ENCODE peak calls at places on chromosomes 6 and 20, in five cellular contexts. T is left ventricle myocardium inferior, O is right atrium auricular region, W is cardiac fibroblast, X is mesendoderm. C is an unnamed sample.

GRCh38 chr6:103122766-103123601 is 1729.5 kb downstream of the GRIK2 start:
- DNase-seq in X (peak; percentile 88), T (no peak), O (no peak), W (peak; percentile 34), C (peak; percentile 39)

GRCh38 chr6:34190504-34191122 is 44.7 kb upstream of the GRM4 start:
- DNase-seq in O (no peak), X (peak; percentile 50), T (no peak), W (no peak), C (no peak)

GRCh38 chr20:25319241-25320034 is 71.2 kb downstream of the ABHD12 start:
- DNase-seq in X (no peak), W (no peak), T (no peak), O (peak; percentile 54), C (no peak)

GRCh38 chr6:111600588-111601440 is 4.9 kb downstream of the TRAF3IP2 start:
- DNase-seq in O (no peak), W (no peak), T (no peak), X (no peak), C (no peak)

GRCh38 chr6:142845624-142846458 is 99.1 kb downstream of the HIVEP2 start:
- DNase-seq in X (peak; percentile 94), O (peak; percentile 83), T (peak; percentile 92), W (peak; percentile 94), C (no peak)

GRCh38 chr6:44530209-44530909 is 142.9 kb downstream of the CDC5L start:
- DNase-seq in T (no peak), O (no peak), W (no peak), X (no peak), C (no peak)

GRCh38 chr20:34145280-34145819 is 33.3 kb upstream of the EIF2S2 start:
- DNase-seq in X (no peak), T (no peak), O (no peak), W (no peak), C (no peak)

GRCh38 chr6:113994934-113995342 is 24.0 kb upstream of the HDAC2 start:
- DNase-seq in X (peak; percentile 96), O (no peak), W (peak; percentile 91), T (no peak), C (peak; percentile 71)

GRCh38 chr6:155126727-155127439 is 131.8 kb downstream of the TIAM2 start:
- DNase-seq in X (peak; percentile 88), W (peak; percentile 53), O (no peak), T (no peak), C (no peak)

GRCh38 chr6:12245763-12246720 is 44.1 kb upstream of the EDN1 start:
- DNase-seq in O (no peak), W (no peak), T (no peak), X (peak; percentile 81), C (no peak)

GRCh38 chr6:106360989-106361430 is 493 bp downstream of the CRYBG1 start:
- DNase-seq in T (no peak), X (peak; percentile 36), O (no peak), W (no peak), C (no peak)

GRCh38 chr20:10565922-10566897 is 107.6 kb downstream of the JAG1 start:
- DNase-seq in W (peak; percentile 73), T (no peak), O (no peak), X (no peak), C (no peak)

GRCh38 chr6:148438593-148438992 is 96.0 kb downstream of the SASH1 start:
- DNase-seq in W (peak; percentile 74), T (no peak), X (no peak), O (no peak), C (no peak)

GRCh38 chr20:17888044-17888443 is 80.5 kb downstream of the SNX5 start:
- DNase-seq in T (no peak), X (no peak), O (no peak), W (no peak), C (no peak)

GRCh38 chr6:143027058-143027457 is 33.6 kb upstream of the AIG1 start:
- DNase-seq in X (peak; percentile 69), O (no peak), T (peak; percentile 28), W (peak; percentile 51), C (peak; percentile 35)

GRCh38 chr20:36105731-36106226 is 48.8 kb upstream of the EPB41L1 start:
- DNase-seq in T (no peak), X (no peak), O (no peak), W (no peak), C (no peak)

GRCh38 chr6:7035837-7036249 is 71.9 kb upstream of the RREB1 start:
- DNase-seq in O (no peak), X (peak; percentile 44), W (no peak), T (no peak), C (peak; percentile 49)

GRCh38 chr6:157755752-157756411 is 67.2 kb upstream of the SNX9 start:
- DNase-seq in T (no peak), O (peak; percentile 30), W (no peak), X (no peak), C (no peak)

GRCh38 chr20:32476684-32477593 is 108.2 kb downstream of the NOL4L start:
- DNase-seq in T (peak; percentile 6), O (no peak), X (no peak), W (no peak), C (no peak)

GRCh38 chr20:10648651-10649050 is 25.1 kb downstream of the JAG1 start:
- DNase-seq in O (no peak), W (peak; percentile 39), T (no peak), X (peak; percentile 46), C (no peak)

GRCh38 chr20:35145141-35145564 is 2.0 kb downstream of the EDEM2 start:
- DNase-seq in O (no peak), W (peak; percentile 80), X (peak; percentile 69), T (no peak), C (peak; percentile 42)

GRCh38 chr6:10451828-10452509 is 37.1 kb upstream of the TFAP2A start:
- DNase-seq in O (no peak), T (no peak), X (peak; percentile 44), W (peak; percentile 91), C (no peak)

GRCh38 chr6:43979525-43979924 is 147.7 kb downstream of the MRPL14 start:
- DNase-seq in O (no peak), X (no peak), W (no peak), T (no peak), C (no peak)

GRCh38 chr20:8094415-8094818 is 37.6 kb upstream of the PLCB1 start:
- DNase-seq in W (peak; percentile 98), O (peak; percentile 93), X (peak; percentile 24), T (peak; percentile 67), C (no peak)

GRCh38 chr6:16450285-16450684 is 211.9 kb downstream of the GMPR start:
- DNase-seq in W (peak; percentile 71), X (no peak), O (no peak), T (no peak), C (no peak)

GRCh38 chr6:45566882-45567281 is 189.1 kb upstream of the SUPT3H start:
- DNase-seq in X (peak; percentile 96), T (no peak), W (peak; percentile 41), O (no peak), C (no peak)

GRCh38 chr20:6057704-6058103 is 3.8 kb upstream of the LRRN4 start:
- DNase-seq in T (no peak), W (no peak), X (no peak), O (no peak), C (peak; percentile 72)

DNA sequence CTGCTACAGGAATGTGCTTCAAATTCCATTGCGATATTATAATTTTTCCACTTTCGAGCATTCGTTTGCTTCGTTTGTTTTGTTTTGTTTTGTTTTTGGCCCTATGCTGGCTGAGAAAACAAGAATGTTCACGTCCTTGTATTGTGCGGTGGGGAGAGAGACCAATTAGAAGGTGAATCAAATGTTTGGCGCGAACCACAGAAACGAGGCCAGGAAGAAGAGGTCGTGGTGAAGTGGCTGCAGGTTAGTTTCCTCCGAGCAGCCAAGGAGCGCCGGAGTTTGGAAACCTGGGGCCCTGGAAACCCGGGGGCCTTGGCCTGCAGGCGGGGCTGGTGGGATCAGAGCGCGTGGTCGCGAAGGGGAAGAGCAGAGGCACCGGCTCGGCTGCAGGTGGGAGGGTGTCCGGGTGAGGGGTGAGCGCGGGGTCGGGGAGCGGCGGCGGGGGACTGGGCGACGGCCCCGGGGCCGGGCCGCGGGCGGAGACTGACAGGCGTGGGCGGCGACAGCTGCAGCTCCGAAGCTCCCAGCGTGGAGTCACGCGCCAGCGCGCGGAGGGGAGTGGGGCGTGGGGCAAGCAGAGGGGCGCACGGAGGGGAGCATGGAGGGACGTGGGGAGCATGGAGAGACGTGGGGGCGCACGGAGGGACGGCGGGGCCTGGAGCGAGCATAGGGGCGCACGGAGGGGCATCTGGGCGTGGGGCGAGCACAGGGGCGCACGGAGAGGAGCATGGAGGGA is 141.5 kb upstream of the PDE10A start:
- DNase-seq in W (peak; percentile 48), X (peak; percentile 21), O (no peak), T (peak; percentile 41), C (no peak)
- H3K4me3 ChIP-seq in W (peak overlapping the region; percentile 50), X (no peak overlapping the region), O (peak overlapping the region; percentile 15), T (peak overlapping the region; percentile 65), C (no peak overlapping the region)

GRCh38 chr6:116385911-116386310 is 15.2 kb downstream of the DSE start:
- DNase-seq in O (no peak), X (no peak), T (no peak), W (no peak), C (no peak)
- H3K4me3 ChIP-seq in O (no peak overlapping the region), X (no peak overlapping the region), T (no peak overlapping the region), W (no peak overlapping the region), C (no peak overlapping the region)

DNA sequence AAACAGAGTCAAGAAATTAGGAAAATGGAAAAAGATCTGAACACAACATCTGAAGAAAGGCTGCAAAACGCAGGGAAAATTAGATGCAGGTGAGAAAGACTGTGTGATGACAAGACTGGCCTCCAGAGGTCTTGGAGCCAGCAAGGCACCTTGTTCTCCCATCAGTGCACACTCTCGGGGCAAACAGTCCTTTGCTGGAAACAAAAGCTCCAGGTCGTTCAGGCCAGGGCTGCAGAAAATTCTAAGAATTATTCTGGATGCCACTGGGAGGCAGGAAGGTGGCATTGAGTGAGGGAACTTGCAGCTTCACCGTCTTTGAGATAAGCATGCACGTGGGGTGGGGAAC is 219.9 kb upstream of the SSTR4 start:
- DNase-seq in O (no peak), X (no peak), W (no peak), T (no peak), C (no peak)
- H3K4me3 ChIP-seq in O (no peak overlapping the region), X (no peak overlapping the region), W (no peak overlapping the region), T (no peak overlapping the region), C (no peak overlapping the region)

DNA sequence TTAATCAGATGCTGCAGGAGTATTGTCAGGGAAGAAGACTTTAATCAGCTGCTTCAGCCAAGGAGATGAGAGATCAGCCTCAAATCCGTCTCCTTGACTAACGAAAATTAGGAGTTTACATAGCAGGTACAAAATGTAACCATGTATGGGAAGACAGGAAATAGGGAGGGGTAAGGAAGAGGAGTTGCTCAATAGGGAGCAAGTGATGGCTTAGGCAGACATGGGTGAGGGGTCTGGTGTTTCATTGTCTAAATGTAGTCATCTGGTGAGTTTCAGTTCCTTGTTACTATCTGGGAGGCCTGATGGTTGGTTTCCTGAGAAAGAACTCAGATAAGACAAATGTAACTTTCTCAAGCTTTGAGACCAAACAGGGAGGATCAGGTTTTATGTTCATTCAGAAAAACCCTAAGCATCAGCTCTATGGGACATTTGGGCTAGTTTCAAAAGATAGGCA is 217.3 kb upstream of the SULF2 start:
- DNase-seq in W (peak; percentile 68), T (no peak), X (peak; percentile 33), O (no peak), C (no peak)
- H3K4me3 ChIP-seq in W (no peak overlapping the region), T (no peak overlapping the region), X (no peak overlapping the region), O (no peak overlapping the region), C (no peak overlapping the region)

DNA sequence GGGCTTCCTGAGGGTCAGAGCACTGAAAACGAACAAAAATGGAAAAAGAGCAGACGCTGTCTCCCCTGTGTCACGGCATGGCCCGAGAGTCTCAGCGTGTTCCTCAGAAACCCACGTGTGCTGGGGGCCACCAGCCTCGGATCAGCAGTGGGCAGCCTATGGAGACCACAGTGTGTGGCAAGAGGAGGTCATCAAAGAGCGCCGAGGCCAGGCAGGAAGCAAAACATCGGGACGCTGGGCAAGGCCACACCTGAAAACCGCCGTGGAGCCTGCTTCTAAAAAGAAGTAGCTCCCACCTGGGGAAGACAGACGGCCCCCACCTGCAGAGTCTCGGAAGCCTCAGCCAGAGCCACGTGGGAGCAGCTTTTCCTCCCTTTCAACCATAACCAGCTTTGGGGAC is 135.1 kb upstream of the THBS2 start:
- DNase-seq in W (no peak), X (no peak), T (no peak), O (no peak), C (no peak)
- H3K4me3 ChIP-seq in W (no peak overlapping the region), X (no peak overlapping the region), T (no peak overlapping the region), O (no peak overlapping the region), C (no peak overlapping the region)